ENCODE peak calls at places on chromosomes 7 and 10, in ten cellular contexts. S, R, F, C, N, I, B, Z, T and O are unnamed samples.

GRCh38 chr7:141393056-141393455 is 158.2 kb upstream of the AGK start:
- DNase-seq in B (peak; percentile 75), R (no peak), Z (no peak), I (no peak), F (no peak), N (no peak), T (no peak), C (no peak), S (no peak), O (no peak)

GRCh38 chr7:139808401-139808800 is 20.7 kb upstream of the TBXAS1 start:
- DNase-seq in Z (no peak), I (no peak), R (no peak), T (no peak), F (no peak), N (peak; percentile 36), B (no peak), S (no peak), C (no peak), O (no peak)

GRCh38 chr7:149854611-149855367 is 16.6 kb downstream of the ZNF862 start:
- DNase-seq in F (peak; percentile 5), T (peak; percentile 26), B (no peak), N (peak; percentile 86), C (peak; percentile 33), S (no peak), Z (peak; percentile 63), R (peak; percentile 87), I (peak; percentile 86), O (no peak)

GRCh38 chr7:105691692-105692564 is 110.6 kb upstream of the EFCAB10 start:
- DNase-seq in I (peak; percentile 69), S (peak; percentile 53), N (no peak), B (peak; percentile 46), T (peak; percentile 28), C (peak; percentile 88), R (peak; percentile 75), Z (peak; percentile 74), F (no peak), O (peak; percentile 60)

GRCh38 chr7:146146866-146147265 is 30.3 kb downstream of the CNTNAP2 start:
- DNase-seq in T (no peak), Z (no peak), B (no peak), R (no peak), N (no peak), S (no peak), C (peak; percentile 76), I (no peak), F (no peak), O (no peak)

GRCh38 chr7:25857376-25858067 is 294.5 kb upstream of the NFE2L3 start:
- DNase-seq in B (no peak), S (no peak), I (no peak), Z (no peak), R (no peak), T (no peak), N (peak; percentile 80), C (peak; percentile 90), F (no peak), O (peak; percentile 49)

GRCh38 chr7:45026984-45027773 is 27.2 kb downstream of the CCM2 start:
- DNase-seq in B (peak; percentile 85), C (peak; percentile 10), Z (no peak), T (peak; percentile 79), F (no peak), N (no peak), R (no peak), S (no peak), I (no peak), O (peak; percentile 72)

GRCh38 chr10:110447886-110448285 is 49.8 kb upstream of the DUSP5 start:
- DNase-seq in R (no peak), S (no peak), B (no peak), F (no peak), C (peak; percentile 33), N (no peak), T (no peak), Z (no peak), I (no peak), O (no peak)

GRCh38 chr10:110977662-110978061 is 58.3 kb downstream of the SHOC2 start:
- DNase-seq in R (no peak), I (no peak), F (peak; percentile 19), B (no peak), N (no peak), C (peak; percentile 44), S (no peak), T (no peak), Z (no peak), O (no peak)

GRCh38 chr10:131310904-131311660 is 439 bp downstream of the TCERG1L start:
- DNase-seq in C (no peak), T (no peak), N (peak; percentile 20), B (no peak), F (no peak), S (no peak), I (no peak), Z (no peak), R (no peak), O (no peak)

GRCh38 chr7:65449505-65449852 is 75.8 kb downstream of the ZNF92 start:
- DNase-seq in R (no peak), I (no peak), S (no peak), N (no peak), Z (no peak), B (no peak), F (no peak), T (no peak), C (no peak), O (no peak)

GRCh38 chr7:141665208-141666035 is 36.5 kb downstream of the DENND11 start:
- DNase-seq in N (no peak), I (no peak), F (no peak), C (no peak), R (no peak), S (no peak), B (no peak), T (no peak), Z (no peak), O (no peak)

GRCh38 chr7:104267701-104268368 is 60.0 kb upstream of the ORC5 start:
- DNase-seq in B (peak; percentile 18), R (no peak), Z (no peak), T (peak; percentile 9), C (peak; percentile 51), S (no peak), F (no peak), I (no peak), N (no peak), O (no peak)

GRCh38 chr10:22218448-22218847 is 633 bp upstream of the EBLN1 start:
- DNase-seq in Z (no peak), N (no peak), I (no peak), R (no peak), C (no peak), T (no peak), S (no peak), F (no peak), B (no peak), O (no peak)

GRCh38 chr7:73769481-73770001 is 529 bp downstream of the CLDN3 start:
- DNase-seq in T (no peak), I (peak; percentile 67), N (no peak), R (peak; percentile 67), F (no peak), Z (no peak), S (no peak), B (no peak), C (no peak), O (no peak)
- H3K4me3 ChIP-seq in T (no peak overlapping the region), I (peak overlapping the region; percentile 71), N (peak overlapping the region; percentile 45), R (peak overlapping the region; percentile 45), F (no peak overlapping the region), Z (peak overlapping the region; percentile 28), S (peak overlapping the region; percentile 49), B (no peak overlapping the region), C (no peak overlapping the region), O (no peak overlapping the region)

DNA sequence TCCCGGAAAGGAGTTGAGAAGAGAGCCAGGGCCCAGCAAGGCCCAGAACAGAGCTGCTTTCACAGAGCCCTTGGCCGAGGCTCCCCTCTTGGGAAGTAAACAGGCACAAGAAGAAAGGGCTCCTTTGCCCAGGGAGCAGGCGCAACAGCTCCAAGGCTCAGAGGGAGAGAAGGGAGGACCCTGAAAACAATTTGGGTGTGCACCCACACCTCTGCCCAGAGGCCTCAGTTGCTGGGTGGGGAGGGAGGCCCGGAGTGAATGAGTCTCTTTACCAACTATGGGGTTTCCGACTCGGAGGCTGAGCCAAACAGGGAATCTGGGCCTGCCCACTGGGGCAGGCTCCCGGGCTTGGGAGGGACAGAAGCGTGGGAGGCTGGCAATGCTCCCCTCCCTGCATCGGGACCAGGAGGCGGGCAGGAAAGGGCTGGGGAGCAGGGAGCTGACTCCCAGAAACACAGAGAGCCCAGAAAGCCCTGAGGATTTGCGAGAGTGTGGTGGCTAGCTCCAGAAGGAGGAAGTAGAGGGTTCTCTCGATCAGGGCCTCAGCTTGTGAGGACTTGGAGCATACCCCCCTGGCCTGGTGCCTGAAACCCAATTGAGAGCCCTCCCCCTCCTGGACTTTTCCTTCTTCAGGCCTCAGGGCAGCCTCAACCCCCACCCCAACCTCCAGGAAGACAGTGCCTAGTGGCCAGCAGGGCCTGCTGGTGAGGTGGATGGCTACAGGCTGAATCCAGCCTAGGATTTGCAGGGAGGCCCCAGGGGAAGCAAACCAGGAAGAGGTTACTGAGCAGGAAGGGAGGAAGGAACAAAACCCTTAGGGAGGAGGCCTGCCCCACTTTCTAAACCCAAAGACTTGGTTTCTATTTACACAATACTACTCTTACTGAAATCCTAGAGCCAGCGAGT is 6.2 kb downstream of the C10orf105 start:
- DNase-seq in B (no peak), C (peak; percentile 89), T (peak; percentile 49), F (peak; percentile 4), S (peak; percentile 84), N (peak; percentile 43), I (peak; percentile 50), R (peak; percentile 79), Z (peak; percentile 79), O (peak; percentile 29)
- TF ChIP-seq CTCF in B (no peak), C (peak; percentile 31), T (no peak), F (peak; percentile 20), S (no peak), N (no peak), I (no peak), R (no peak), Z (no peak), O (no peak)

DNA sequence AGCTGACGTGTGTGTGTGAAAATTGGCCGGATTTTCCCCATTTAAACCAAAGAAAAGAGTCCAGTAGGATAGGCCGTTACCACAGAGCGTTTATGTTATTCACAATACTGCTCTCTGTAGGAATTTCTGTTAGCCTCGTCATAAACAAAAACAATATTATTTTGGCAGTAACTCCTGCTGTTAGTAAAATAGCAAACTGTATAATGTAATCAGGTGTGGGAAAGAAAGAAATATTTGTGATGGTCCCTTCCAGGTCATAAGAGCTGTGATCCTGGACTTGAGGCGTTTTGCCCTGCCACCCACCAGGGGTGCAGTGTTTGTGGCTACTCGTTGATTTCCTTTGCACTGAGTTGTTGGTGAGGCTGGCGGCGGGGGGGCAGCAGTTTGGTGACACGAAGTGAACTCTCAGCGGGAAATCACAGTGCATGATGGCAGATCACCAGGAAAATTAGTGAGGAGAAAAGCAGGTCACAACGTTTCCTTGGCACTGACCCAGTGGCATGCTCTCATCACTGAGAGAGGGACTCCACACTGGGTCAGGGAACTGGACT is 2.8 kb downstream of the EEPD1 start:
- DNase-seq in R (no peak), B (no peak), S (peak; percentile 51), Z (no peak), T (peak; percentile 7), F (no peak), I (peak; percentile 72), C (no peak), N (no peak), O (no peak)
- H3K4me3 ChIP-seq in R (peak overlapping the region; percentile 28), B (no peak overlapping the region), S (peak overlapping the region; percentile 87), Z (peak overlapping the region; percentile 29), T (peak overlapping the region; percentile 5), F (peak overlapping the region; percentile 70), I (peak overlapping the region; percentile 97), C (no peak overlapping the region), N (no peak overlapping the region), O (no peak overlapping the region)

DNA sequence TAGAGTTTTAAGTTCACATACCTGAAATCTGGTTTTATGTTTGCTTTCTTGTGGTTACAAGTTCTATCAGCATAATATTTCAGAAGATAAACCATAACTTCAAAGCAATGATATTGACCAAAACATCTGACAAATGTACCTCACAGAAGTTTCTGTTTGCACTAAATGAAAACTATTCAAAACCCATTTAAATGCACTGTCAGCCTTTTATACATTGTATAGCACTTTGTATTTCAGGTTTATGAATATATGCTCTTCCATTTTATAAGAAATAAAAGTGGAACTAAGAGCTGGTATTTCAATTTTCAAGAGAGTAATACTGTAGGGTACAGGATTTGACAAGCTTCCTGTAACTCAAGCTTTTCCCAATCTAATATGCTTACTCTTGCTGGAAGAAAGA is 388.6 kb upstream of the MBL2 start:
- DNase-seq in I (no peak), N (no peak), C (no peak), R (no peak), B (peak; percentile 33), S (no peak), Z (no peak), F (no peak), T (no peak), O (no peak)
- TF ChIP-seq CTCF in I (no peak), N (no peak), C (no peak), R (no peak), B (no peak), S (no peak), Z (no peak), F (no peak), T (no peak), O (no peak)